ENCODE peak calls at places on chromosomes 2 and 18, in four cellular contexts. One of them, this sample, is unnamed.
A peak's percentile ranks its signal among the peaks of the same experiment; 100 is the strongest.

GRCh38 chr2:69600425-69600824 is 43.1 kb downstream of the AAK1 start:
- DNase-seq in astrocyte: no peak
- DNase-seq in OCI-LY7: no peak
- DNase-seq in HCT116: no peak
- DNase-seq in this sample: no peak

GRCh38 chr2:55609931-55610578 is 7.4 kb downstream of the PPP4R3B start:
- DNase-seq in astrocyte: no peak
- DNase-seq in OCI-LY7: no peak
- DNase-seq in HCT116: no peak
- DNase-seq in this sample: no peak

GRCh38 chr2:173153486-173153885 is 77.8 kb downstream of the MAP3K20 start:
- DNase-seq in astrocyte: no peak
- DNase-seq in OCI-LY7: no peak
- DNase-seq in HCT116: no peak
- DNase-seq in this sample: no peak

GRCh38 chr2:19673213-19673791 is 228.5 kb downstream of the TTC32 start:
- DNase-seq in astrocyte: peak; percentile 29
- DNase-seq in OCI-LY7: no peak
- DNase-seq in HCT116: no peak
- DNase-seq in this sample: no peak

GRCh38 chr2:27021253-27021801 is 11.4 kb upstream of the TMEM214 start:
- DNase-seq in astrocyte: peak; percentile 49
- DNase-seq in OCI-LY7: no peak
- DNase-seq in HCT116: no peak
- DNase-seq in this sample: no peak

GRCh38 chr2:32627441-32627900 is 379 bp upstream of the TTC27 start:
- DNase-seq in astrocyte: peak; percentile 59
- DNase-seq in OCI-LY7: no peak
- DNase-seq in HCT116: no peak
- DNase-seq in this sample: peak; percentile 23

GRCh38 chr18:46601338-46601908 is 55.6 kb downstream of the LOXHD1 start:
- DNase-seq in astrocyte: no peak
- DNase-seq in OCI-LY7: no peak
- DNase-seq in HCT116: no peak
- DNase-seq in this sample: no peak

GRCh38 chr2:180006236-180006635 is 861 bp downstream of the CWC22 start:
- DNase-seq in astrocyte: no peak
- DNase-seq in OCI-LY7: no peak
- DNase-seq in HCT116: no peak
- DNase-seq in this sample: no peak

GRCh38 chr2:105541189-105542050 is 142.6 kb upstream of the FHL2 start:
- DNase-seq in astrocyte: no peak
- DNase-seq in OCI-LY7: no peak
- DNase-seq in HCT116: no peak
- DNase-seq in this sample: no peak

GRCh38 chr2:100878000-100878786 is 58.3 kb downstream of the NPAS2 start:
- DNase-seq in astrocyte: no peak
- DNase-seq in OCI-LY7: no peak
- DNase-seq in HCT116: no peak
- DNase-seq in this sample: no peak

GRCh38 chr18:21306368-21306767 is 64.3 kb downstream of the GREB1L start:
- DNase-seq in astrocyte: no peak
- DNase-seq in OCI-LY7: no peak
- DNase-seq in HCT116: no peak
- DNase-seq in this sample: no peak

GRCh38 chr18:49023281-49023937 is 72.6 kb upstream of the SMAD7 start:
- DNase-seq in astrocyte: no peak
- DNase-seq in OCI-LY7: peak; percentile 93
- DNase-seq in HCT116: no peak
- DNase-seq in this sample: no peak

GRCh38 chr2:36618381-36618780 is 20.4 kb upstream of the FEZ2 start:
- DNase-seq in astrocyte: peak; percentile 70
- DNase-seq in OCI-LY7: peak; percentile 77
- DNase-seq in HCT116: peak; percentile 81
- DNase-seq in this sample: no peak

GRCh38 chr2:29455202-29455885 is 340.1 kb downstream of the CLIP4 start:
- DNase-seq in astrocyte: no peak
- DNase-seq in OCI-LY7: no peak
- DNase-seq in HCT116: no peak
- DNase-seq in this sample: no peak

GRCh38 chr2:85524567-85524923 is 14.4 kb upstream of the MAT2A start:
- DNase-seq in astrocyte: no peak
- DNase-seq in OCI-LY7: no peak
- DNase-seq in HCT116: no peak
- DNase-seq in this sample: no peak

GRCh38 chr2:20181761-20182160 is 43.2 kb downstream of the SDC1 start:
- DNase-seq in astrocyte: no peak
- DNase-seq in OCI-LY7: no peak
- DNase-seq in HCT116: no peak
- DNase-seq in this sample: no peak

GRCh38 chr2:143700865-143701264 is 571.6 kb downstream of the ARHGAP15 start:
- DNase-seq in astrocyte: peak; percentile 50
- DNase-seq in OCI-LY7: no peak
- DNase-seq in HCT116: no peak
- DNase-seq in this sample: no peak

GRCh38 chr18:8791171-8791651 is 85.9 kb downstream of the MTCL1 start:
- DNase-seq in astrocyte: no peak
- DNase-seq in OCI-LY7: no peak
- DNase-seq in HCT116: no peak
- DNase-seq in this sample: no peak

GRCh38 chr2:176161817-176162626 is 4.9 kb downstream of the HOXD3 start:
- DNase-seq in astrocyte: peak; percentile 88
- DNase-seq in OCI-LY7: no peak
- DNase-seq in HCT116: no peak
- DNase-seq in this sample: no peak

GRCh38 chr2:70104231-70105111 is 17.2 kb downstream of the PCBP1 start:
- DNase-seq in astrocyte: peak; percentile 48
- DNase-seq in OCI-LY7: peak; percentile 83
- DNase-seq in HCT116: no peak
- DNase-seq in this sample: no peak

GRCh38 chr2:113198790-113199612 is 25.2 kb downstream of the PSD4 start:
- DNase-seq in astrocyte: peak; percentile 37
- DNase-seq in OCI-LY7: peak; percentile 65
- DNase-seq in HCT116: peak; percentile 71
- DNase-seq in this sample: peak; percentile 69

GRCh38 chr18:7596133-7596532 is 29.0 kb downstream of the PTPRM start:
- DNase-seq in astrocyte: no peak
- DNase-seq in OCI-LY7: no peak
- DNase-seq in HCT116: no peak
- DNase-seq in this sample: no peak

DNA sequence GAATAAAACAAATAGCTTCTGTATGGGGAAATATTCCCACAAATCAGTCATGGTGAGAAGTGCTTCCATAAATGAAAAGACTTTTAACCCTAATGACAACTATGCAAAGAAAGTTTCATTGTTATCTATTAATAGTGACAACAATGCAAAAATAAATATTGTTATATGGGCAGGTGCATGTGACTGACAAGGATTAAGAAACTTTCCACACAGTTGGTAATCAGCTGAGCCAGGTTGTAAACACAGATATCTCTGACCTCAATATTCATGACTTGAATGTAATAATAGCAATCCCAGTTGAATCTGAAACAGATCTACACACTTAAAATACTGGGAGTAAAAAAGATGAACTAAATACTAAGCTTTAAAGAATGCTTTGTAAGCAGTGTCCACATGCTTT is 517.0 kb upstream of the SOX11 start:
- DNase-seq in astrocyte: no peak
- DNase-seq in OCI-LY7: no peak
- DNase-seq in HCT116: no peak
- DNase-seq in this sample: no peak
- H3K9me3 ChIP-seq in astrocyte: no peaks in the 10 kb centered on the region
- H3K9me3 ChIP-seq in OCI-LY7: no peaks in the 10 kb centered on the region
- H3K9me3 ChIP-seq in HCT116: peaks cover 8% of the 10 kb centered on the region
- H3K9me3 ChIP-seq in this sample: no peaks in the 10 kb centered on the region

DNA sequence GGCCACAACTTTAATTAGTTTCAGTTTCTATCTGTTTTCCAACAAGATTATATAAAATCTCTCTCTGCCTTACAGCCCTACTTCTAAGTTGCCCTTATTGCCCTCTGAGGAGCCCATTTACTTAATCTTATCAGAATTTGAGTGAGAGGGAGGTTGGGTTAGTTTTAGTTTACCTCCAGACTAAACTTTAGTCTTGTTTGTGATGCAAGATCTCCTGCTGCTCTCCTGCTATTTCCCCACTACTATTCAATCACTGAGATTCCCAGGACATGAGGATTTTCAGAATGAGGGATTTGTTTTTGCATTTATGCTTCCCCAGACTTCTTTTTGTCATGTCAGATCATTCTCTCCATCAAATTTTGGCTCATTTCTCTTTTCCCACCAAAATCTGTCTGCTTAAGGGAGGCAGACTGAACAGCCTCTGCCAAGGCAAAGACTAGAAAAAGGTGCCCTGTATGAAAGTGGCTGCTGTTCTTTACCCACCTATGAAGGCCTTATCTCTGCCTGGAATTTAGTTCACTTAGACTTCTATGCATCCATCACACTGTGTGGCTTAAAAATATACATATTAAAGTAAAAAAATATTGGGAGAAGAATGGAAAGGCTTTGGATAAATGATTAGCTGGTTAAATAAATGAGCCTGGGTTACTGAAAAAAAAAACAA is 401.4 kb downstream of the PID1 start:
- DNase-seq in astrocyte: no peak
- DNase-seq in OCI-LY7: no peak
- DNase-seq in HCT116: no peak
- DNase-seq in this sample: no peak
- H3K9me3 ChIP-seq in astrocyte: no peaks in the 10 kb centered on the region
- H3K9me3 ChIP-seq in OCI-LY7: no peaks in the 10 kb centered on the region
- H3K9me3 ChIP-seq in HCT116: no peaks in the 10 kb centered on the region
- H3K9me3 ChIP-seq in this sample: no peaks in the 10 kb centered on the region

GRCh38 chr18:36046898-36047297 is 20.5 kb downstream of the RPRD1A start:
- DNase-seq in astrocyte: no peak
- DNase-seq in OCI-LY7: no peak
- DNase-seq in HCT116: no peak
- DNase-seq in this sample: no peak

GRCh38 chr18:36038102-36038663 is 29.2 kb downstream of the RPRD1A start:
- DNase-seq in astrocyte: no peak
- DNase-seq in OCI-LY7: no peak
- DNase-seq in HCT116: no peak
- DNase-seq in this sample: no peak

GRCh38 chr18:36045241-36045999 is 21.9 kb downstream of the RPRD1A start:
- DNase-seq in astrocyte: no peak
- DNase-seq in OCI-LY7: no peak
- DNase-seq in HCT116: no peak
- DNase-seq in this sample: no peak

GRCh38 chr18:36047521-36047920 is 19.8 kb downstream of the RPRD1A start:
- DNase-seq in astrocyte: no peak
- DNase-seq in OCI-LY7: no peak
- DNase-seq in HCT116: no peak
- DNase-seq in this sample: no peak

GRCh38 chr18:36043153-36043552 is 24.2 kb downstream of the RPRD1A start:
- DNase-seq in astrocyte: no peak
- DNase-seq in OCI-LY7: no peak
- DNase-seq in HCT116: no peak
- DNase-seq in this sample: no peak
- H3K9me3 ChIP-seq in astrocyte: no peaks in the 10 kb centered on the region
- H3K9me3 ChIP-seq in OCI-LY7: peaks cover 9% of the 10 kb centered on the region
- H3K9me3 ChIP-seq in HCT116: peaks cover 2% of the 10 kb centered on the region
- H3K9me3 ChIP-seq in this sample: no peaks in the 10 kb centered on the region

GRCh38 chr18:59268127-59268721 is 5.0 kb downstream of the RAX start:
- DNase-seq in astrocyte: no peak
- DNase-seq in OCI-LY7: no peak
- DNase-seq in HCT116: no peak
- DNase-seq in this sample: no peak
- H3K9me3 ChIP-seq in astrocyte: peaks cover 7% of the 10 kb centered on the region
- H3K9me3 ChIP-seq in OCI-LY7: no peaks in the 10 kb centered on the region
- H3K9me3 ChIP-seq in HCT116: no peaks in the 10 kb centered on the region
- H3K9me3 ChIP-seq in this sample: no peaks in the 10 kb centered on the region

GRCh38 chr18:33901894-33902512 is 322.7 kb downstream of the NOL4 start:
- DNase-seq in astrocyte: no peak
- DNase-seq in OCI-LY7: peak; percentile 43
- DNase-seq in HCT116: no peak
- DNase-seq in this sample: no peak

GRCh38 chr18:33900638-33901037 is 322.6 kb downstream of the ASXL3 start:
- DNase-seq in astrocyte: no peak
- DNase-seq in OCI-LY7: no peak
- DNase-seq in HCT116: no peak
- DNase-seq in this sample: no peak

GRCh38 chr18:33906046-33906445 is 318.7 kb downstream of the NOL4 start:
- DNase-seq in astrocyte: peak; percentile 53
- DNase-seq in OCI-LY7: no peak
- DNase-seq in HCT116: no peak
- DNase-seq in this sample: no peak
- H3K9me3 ChIP-seq in astrocyte: peaks cover 3% of the 10 kb centered on the region
- H3K9me3 ChIP-seq in OCI-LY7: peaks cover 37% of the 10 kb centered on the region
- H3K9me3 ChIP-seq in HCT116: peaks cover 13% of the 10 kb centered on the region
- H3K9me3 ChIP-seq in this sample: peaks cover 7% of the 10 kb centered on the region